ENCODE peak calls at places on chromosomes 16 and 17, in seven cellular contexts. One of them, this sample, is unnamed. For H3K9me3, the result is how much of the 10 kb centered on the place peaks cover.

GRCh38 chr17:37787055-37787720 is 42.3 kb upstream of the HNF1B start:
- DNase-seq in PC-3: no peak
- DNase-seq in heart left ventricle: peak
- DNase-seq in aorta: no peak
- DNase-seq in OCI-LY7: no peak
- DNase-seq in heart right ventricle: no peak
- DNase-seq in lung: no peak
- DNase-seq in this sample: no peak

GRCh38 chr16:85083051-85083639 is 29.1 kb downstream of the CIBAR2 start:
- DNase-seq in aorta: no peak
- DNase-seq in PC-3: no peak
- DNase-seq in OCI-LY7: peak
- DNase-seq in heart left ventricle: no peak
- DNase-seq in heart right ventricle: no peak
- DNase-seq in lung: no peak
- DNase-seq in this sample: no peak

GRCh38 chr17:81018044-81018802 is 16.7 kb upstream of the BAIAP2 start:
- DNase-seq in lung: no peak
- DNase-seq in OCI-LY7: no peak
- DNase-seq in heart left ventricle: no peak
- DNase-seq in aorta: no peak
- DNase-seq in PC-3: peak
- DNase-seq in heart right ventricle: no peak
- DNase-seq in this sample: no peak

GRCh38 chr17:40938981-40939380 is 1.5 kb upstream of the KRT23 start:
- DNase-seq in OCI-LY7: no peak
- DNase-seq in heart right ventricle: no peak
- DNase-seq in lung: no peak
- DNase-seq in aorta: no peak
- DNase-seq in heart left ventricle: no peak
- DNase-seq in PC-3: no peak
- DNase-seq in this sample: no peak

GRCh38 chr17:59652119-59652518 is 32.4 kb downstream of the CLTC start:
- DNase-seq in PC-3: peak
- DNase-seq in lung: no peak
- DNase-seq in aorta: no peak
- DNase-seq in heart left ventricle: no peak
- DNase-seq in OCI-LY7: no peak
- DNase-seq in heart right ventricle: no peak
- DNase-seq in this sample: no peak

GRCh38 chr17:10127819-10128375 is 70.5 kb downstream of the GAS7 start:
- DNase-seq in OCI-LY7: no peak
- DNase-seq in PC-3: no peak
- DNase-seq in aorta: peak
- DNase-seq in lung: peak
- DNase-seq in heart left ventricle: peak
- DNase-seq in heart right ventricle: peak
- DNase-seq in this sample: no peak

GRCh38 chr17:79691931-79692330 is 38.8 kb upstream of the ENPP7 start:
- DNase-seq in OCI-LY7: no peak
- DNase-seq in heart left ventricle: no peak
- DNase-seq in heart right ventricle: peak
- DNase-seq in lung: no peak
- DNase-seq in aorta: no peak
- DNase-seq in PC-3: no peak
- DNase-seq in this sample: no peak

GRCh38 chr16:88843256-88843655 is 13.5 kb downstream of the GALNS start:
- DNase-seq in aorta: no peak
- DNase-seq in PC-3: no peak
- DNase-seq in heart left ventricle: no peak
- DNase-seq in OCI-LY7: no peak
- DNase-seq in lung: no peak
- DNase-seq in heart right ventricle: no peak
- DNase-seq in this sample: no peak

GRCh38 chr17:27488263-27488662 is 32.0 kb downstream of the KSR1 start:
- DNase-seq in lung: no peak
- DNase-seq in PC-3: no peak
- DNase-seq in heart right ventricle: no peak
- DNase-seq in OCI-LY7: no peak
- DNase-seq in heart left ventricle: no peak
- DNase-seq in aorta: no peak
- DNase-seq in this sample: no peak

GRCh38 chr16:55014022-55014421 is 83.4 kb downstream of the IRX5 start:
- DNase-seq in OCI-LY7: no peak
- DNase-seq in heart left ventricle: no peak
- DNase-seq in heart right ventricle: no peak
- DNase-seq in aorta: no peak
- DNase-seq in PC-3: no peak
- DNase-seq in lung: no peak
- DNase-seq in this sample: no peak

GRCh38 chr17:39923836-39924690 is 3.3 kb downstream of the ORMDL3 start:
- DNase-seq in OCI-LY7: no peak
- DNase-seq in heart right ventricle: no peak
- DNase-seq in PC-3: peak
- DNase-seq in lung: no peak
- DNase-seq in heart left ventricle: no peak
- DNase-seq in aorta: peak
- DNase-seq in this sample: no peak

GRCh38 chr17:12712941-12713340 is 47.3 kb downstream of the MYOCD start:
- DNase-seq in OCI-LY7: no peak
- DNase-seq in aorta: no peak
- DNase-seq in heart left ventricle: no peak
- DNase-seq in PC-3: no peak
- DNase-seq in heart right ventricle: no peak
- DNase-seq in lung: no peak
- DNase-seq in this sample: no peak

GRCh38 chr16:2190659-2191445 is 5.6 kb downstream of the CASKIN1 start:
- DNase-seq in heart right ventricle: no peak
- DNase-seq in heart left ventricle: no peak
- DNase-seq in lung: no peak
- DNase-seq in aorta: no peak
- DNase-seq in OCI-LY7: no peak
- DNase-seq in PC-3: no peak
- DNase-seq in this sample: no peak

GRCh38 chr17:27541326-27542023 is 85.2 kb downstream of the KSR1 start:
- DNase-seq in PC-3: no peak
- DNase-seq in lung: no peak
- DNase-seq in OCI-LY7: no peak
- DNase-seq in heart left ventricle: no peak
- DNase-seq in heart right ventricle: no peak
- DNase-seq in aorta: no peak
- DNase-seq in this sample: no peak

GRCh38 chr17:82751571-82752370 is at the start of gene TBCD:
- DNase-seq in heart right ventricle: peak
- DNase-seq in PC-3: peak
- DNase-seq in heart left ventricle: peak
- DNase-seq in OCI-LY7: peak
- DNase-seq in lung: peak
- DNase-seq in aorta: peak
- DNase-seq in this sample: peak

DNA sequence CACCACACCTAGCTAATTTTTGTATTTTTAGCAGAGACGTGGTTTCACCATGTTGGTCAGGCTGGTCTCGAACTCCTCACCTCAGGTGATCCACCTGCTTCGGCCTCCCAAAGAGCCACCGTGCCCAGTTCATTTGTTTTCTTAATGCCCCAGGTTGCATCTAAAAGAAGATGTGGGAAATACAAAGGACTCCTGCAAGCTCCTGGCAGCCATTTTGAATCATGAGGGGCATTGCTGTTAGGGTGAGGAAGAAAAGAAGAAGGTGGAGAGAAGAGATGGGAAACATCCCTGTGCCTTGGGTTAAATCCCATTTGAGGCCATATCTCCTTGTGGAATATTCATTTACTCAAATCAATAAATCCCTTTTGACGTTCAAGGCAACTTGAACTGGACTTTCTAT is 365.3 kb upstream of the ERCC4 start:
- DNase-seq in lung: no peak
- DNase-seq in PC-3: no peak
- DNase-seq in aorta: no peak
- DNase-seq in OCI-LY7: no peak
- DNase-seq in heart right ventricle: no peak
- DNase-seq in heart left ventricle: no peak
- DNase-seq in this sample: no peak
- H3K9me3 ChIP-seq in lung: under half
- H3K9me3 ChIP-seq in PC-3: under half
- H3K9me3 ChIP-seq in aorta: under half
- H3K9me3 ChIP-seq in OCI-LY7: under half
- H3K9me3 ChIP-seq in heart right ventricle: under half
- H3K9me3 ChIP-seq in heart left ventricle: under half
- H3K9me3 ChIP-seq in this sample: under half

DNA sequence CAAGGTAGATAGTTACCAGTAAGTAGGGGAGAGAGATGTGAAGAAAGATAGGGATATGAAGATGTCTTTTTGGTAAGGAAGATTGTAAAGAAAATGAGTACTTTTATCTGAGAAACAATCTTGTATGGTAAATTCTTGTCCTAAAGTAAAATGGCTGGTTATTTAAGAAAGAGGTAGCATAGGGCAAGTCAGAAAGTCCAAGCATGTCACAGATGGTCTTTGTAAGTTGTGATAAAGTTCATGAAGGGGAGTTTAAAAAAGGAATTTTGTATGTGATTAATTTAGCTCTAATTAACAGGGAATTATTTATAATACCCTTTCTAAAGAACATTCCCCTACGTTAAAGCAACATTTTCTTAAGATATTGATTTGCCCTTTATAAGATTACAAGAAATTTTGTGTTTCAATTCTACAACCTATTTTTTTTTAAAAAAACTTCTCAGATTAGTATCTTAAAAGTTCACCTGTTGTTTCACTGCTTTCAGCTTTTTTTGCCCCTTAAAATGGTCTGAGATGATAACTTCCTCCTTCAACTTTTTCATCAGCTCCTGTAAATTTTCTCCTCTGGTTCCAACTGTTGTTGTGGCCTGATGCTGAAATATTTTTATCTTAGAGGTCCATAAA is 16.2 kb upstream of the CPHXL start:
- DNase-seq in heart right ventricle: no peak
- DNase-seq in heart left ventricle: no peak
- DNase-seq in OCI-LY7: peak
- DNase-seq in aorta: no peak
- DNase-seq in lung: no peak
- DNase-seq in PC-3: no peak
- DNase-seq in this sample: no peak
- H3K9me3 ChIP-seq in heart right ventricle: under half
- H3K9me3 ChIP-seq in heart left ventricle: under half
- H3K9me3 ChIP-seq in OCI-LY7: under half
- H3K9me3 ChIP-seq in aorta: under half
- H3K9me3 ChIP-seq in lung: under half
- H3K9me3 ChIP-seq in PC-3: under half
- H3K9me3 ChIP-seq in this sample: under half

DNA sequence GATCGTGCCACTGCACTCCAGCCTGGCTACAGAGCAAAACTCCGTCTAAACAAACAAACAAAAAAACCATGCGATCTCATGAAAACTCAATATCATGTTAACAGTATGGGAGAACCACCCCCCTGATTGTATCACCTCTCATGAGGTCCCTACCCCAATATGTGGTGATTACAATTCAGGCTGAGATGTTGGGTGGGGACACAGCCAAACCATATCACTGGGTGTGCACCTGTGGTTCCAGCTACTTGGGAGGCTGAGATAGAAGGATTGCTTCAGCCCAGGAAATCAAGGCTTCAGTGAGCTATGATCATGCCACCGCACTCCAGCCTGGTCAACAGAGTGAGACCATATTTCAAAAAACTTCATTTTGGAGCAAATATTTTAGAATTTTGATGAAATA is 1094.7 kb upstream of the CDH8 start:
- DNase-seq in heart right ventricle: no peak
- DNase-seq in aorta: no peak
- DNase-seq in lung: no peak
- DNase-seq in OCI-LY7: no peak
- DNase-seq in PC-3: no peak
- DNase-seq in heart left ventricle: no peak
- DNase-seq in this sample: no peak
- H3K9me3 ChIP-seq in heart right ventricle: under half
- H3K9me3 ChIP-seq in aorta: under half
- H3K9me3 ChIP-seq in lung: under half
- H3K9me3 ChIP-seq in OCI-LY7: under half
- H3K9me3 ChIP-seq in PC-3: under half
- H3K9me3 ChIP-seq in heart left ventricle: under half
- H3K9me3 ChIP-seq in this sample: under half

GRCh38 chr16:67942200-67942509 is 1.8 kb downstream of the LCAT start:
- DNase-seq in lung: no peak
- DNase-seq in aorta: no peak
- DNase-seq in heart left ventricle: no peak
- DNase-seq in OCI-LY7: peak
- DNase-seq in PC-3: peak
- DNase-seq in heart right ventricle: no peak
- DNase-seq in this sample: no peak

GRCh38 chr16:67936876-67937605 is 391 bp upstream of the PSMB10 start:
- DNase-seq in OCI-LY7: peak
- DNase-seq in heart left ventricle: no peak
- DNase-seq in PC-3: peak
- DNase-seq in lung: peak
- DNase-seq in heart right ventricle: peak
- DNase-seq in aorta: no peak
- DNase-seq in this sample: no peak

GRCh38 chr16:67940436-67941089 is 3.4 kb downstream of the LCAT start:
- DNase-seq in aorta: no peak
- DNase-seq in heart left ventricle: no peak
- DNase-seq in heart right ventricle: no peak
- DNase-seq in lung: no peak
- DNase-seq in OCI-LY7: no peak
- DNase-seq in PC-3: no peak
- DNase-seq in this sample: no peak

GRCh38 chr16:67941469-67942199 is 2.3 kb downstream of the LCAT start:
- DNase-seq in heart left ventricle: no peak
- DNase-seq in OCI-LY7: no peak
- DNase-seq in heart right ventricle: no peak
- DNase-seq in lung: no peak
- DNase-seq in PC-3: no peak
- DNase-seq in aorta: no peak
- DNase-seq in this sample: no peak

DNA sequence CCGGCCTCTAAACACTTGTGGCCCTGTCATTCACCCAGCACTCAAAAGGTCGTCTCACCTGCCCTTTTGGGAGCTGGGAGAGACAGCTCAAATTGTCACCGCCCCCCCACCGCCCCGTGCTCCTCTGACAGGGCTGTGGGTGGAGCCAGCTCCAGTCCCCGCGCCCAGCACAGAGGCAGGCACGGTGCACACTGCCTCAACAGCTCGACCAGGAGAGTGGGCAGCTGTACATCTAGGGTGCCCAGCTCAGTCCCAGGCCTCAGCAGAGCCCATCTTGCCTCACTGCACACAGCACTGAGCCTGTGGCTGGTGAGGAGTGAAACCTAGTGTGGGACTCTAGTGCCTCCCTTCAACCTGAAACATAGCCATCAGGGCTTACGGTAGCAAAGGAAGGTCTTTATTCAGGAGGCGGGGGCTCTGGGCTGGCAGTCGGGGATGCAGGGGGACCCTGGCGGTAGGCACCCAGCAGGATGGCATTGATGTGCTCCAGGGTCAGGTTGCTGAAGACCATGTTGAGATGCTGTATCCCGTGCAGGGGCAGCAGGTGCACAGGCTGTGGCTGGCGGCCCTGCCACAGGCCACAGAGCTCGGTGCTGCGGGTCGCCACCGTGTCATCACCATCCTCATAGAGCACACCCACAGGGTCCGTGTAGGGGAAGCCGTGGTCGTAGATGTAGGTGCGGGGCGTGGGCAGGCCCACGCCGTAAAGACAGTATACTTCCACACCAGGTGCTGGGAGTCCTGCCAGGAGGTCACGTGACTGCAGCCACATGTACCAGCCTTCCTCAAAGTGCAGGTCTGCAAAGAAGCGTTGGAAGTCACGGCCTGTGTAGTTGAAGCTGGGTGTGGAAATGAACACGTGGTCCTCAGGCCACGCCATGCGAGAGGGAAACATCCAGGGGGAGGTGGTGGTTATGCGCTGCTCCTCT is 3.1 kb upstream of the PSMB10 start:
- DNase-seq in heart left ventricle: no peak
- DNase-seq in OCI-LY7: peak
- DNase-seq in heart right ventricle: no peak
- DNase-seq in aorta: no peak
- DNase-seq in PC-3: no peak
- DNase-seq in lung: no peak
- DNase-seq in this sample: no peak
- H3K9me3 ChIP-seq in heart left ventricle: under half
- H3K9me3 ChIP-seq in OCI-LY7: under half
- H3K9me3 ChIP-seq in heart right ventricle: under half
- H3K9me3 ChIP-seq in aorta: under half
- H3K9me3 ChIP-seq in PC-3: under half
- H3K9me3 ChIP-seq in lung: under half
- H3K9me3 ChIP-seq in this sample: under half